ENCODE peak calls at places on chromosomes 5 and 9, in eight cellular contexts. X is GM20000; M is posterior cingulate gyrus; R is stimulated activated CD8-positive, alpha-beta memory T cell treated with anti-CD3 and anti-CD28 coated beads, Interleukin-15, amount 100 ng/mL, for 48 hours; F is C1 segment of cervical spinal cord; Z is B cell; S is HT1080; J is posterior vena cava. E is an unnamed sample.

GRCh38 chr5:10018211-10018610 is 231.5 kb downstream of the ATPSCKMT start:
- DNase-seq in X (no peak), M (no peak), R (no peak), F (no peak), Z (no peak), S (no peak), J (no peak), E (no peak)

GRCh38 chr5:164518049-164518740 is 1012.8 kb downstream of the MAT2B start:
- DNase-seq in X (no peak), M (no peak), R (no peak), F (no peak), Z (no peak), S (no peak), J (no peak), E (no peak)

GRCh38 chr9:87531370-87532295 is 34.0 kb downstream of the DAPK1 start:
- DNase-seq in X (no peak), M (no peak), R (no peak), F (no peak), Z (no peak), S (no peak), J (no peak), E (no peak)

GRCh38 chr5:74394543-74394923 is 246.0 kb downstream of the ENC1 start:
- DNase-seq in X (no peak), M (no peak), R (no peak), F (no peak), Z (no peak), S (no peak), J (no peak), E (no peak)

GRCh38 chr9:98101868-98102273 is 17.2 kb downstream of the TRIM14 start:
- DNase-seq in X (peak), M (no peak), R (peak), F (no peak), Z (peak), S (peak), J (no peak), E (no peak)

GRCh38 chr9:81716409-81716808 is 27.1 kb upstream of the TLE1 start:
- DNase-seq in X (no peak), M (no peak), R (no peak), F (no peak), Z (no peak), S (no peak), J (no peak), E (no peak)

GRCh38 chr9:23820731-23821399 is 5.2 kb downstream of the ELAVL2 start:
- DNase-seq in X (no peak), M (peak), R (no peak), F (no peak), Z (no peak), S (no peak), J (peak), E (peak)

GRCh38 chr5:168114444-168115017 is 176.9 kb upstream of the WWC1 start:
- DNase-seq in X (peak), M (no peak), R (no peak), F (no peak), Z (no peak), S (peak), J (no peak), E (peak)

GRCh38 chr5:53923969-53924876 is 363.8 kb downstream of the NDUFS4 start:
- DNase-seq in X (no peak), M (no peak), R (no peak), F (no peak), Z (no peak), S (no peak), J (no peak), E (no peak)

GRCh38 chr5:159878988-159879471 is 37.3 kb upstream of the ADRA1B start:
- DNase-seq in X (no peak), M (peak), R (no peak), F (no peak), Z (no peak), S (peak), J (peak), E (peak)

GRCh38 chr5:179834120-179834519 is 13.4 kb downstream of the SQSTM1 start:
- DNase-seq in X (no peak), M (no peak), R (no peak), F (no peak), Z (no peak), S (no peak), J (peak), E (no peak)

GRCh38 chr5:81247441-81247972 is 14.4 kb downstream of the CKMT2 start:
- DNase-seq in X (no peak), M (no peak), R (no peak), F (no peak), Z (no peak), S (peak), J (no peak), E (peak)

GRCh38 chr9:133979921-133980863 is 11.9 kb downstream of the VAV2 start:
- DNase-seq in X (no peak), M (no peak), R (no peak), F (no peak), Z (peak), S (no peak), J (peak), E (peak)

GRCh38 chr5:161851691-161852299 is 3.9 kb downstream of the GABRA1 start:
- DNase-seq in X (no peak), M (no peak), R (no peak), F (no peak), Z (no peak), S (no peak), J (no peak), E (no peak)

GRCh38 chr5:137486707-137487106 is 12.4 kb downstream of the SPOCK1 start:
- DNase-seq in X (no peak), M (no peak), R (no peak), F (no peak), Z (no peak), S (peak), J (no peak), E (peak)

GRCh38 chr5:32145378-32145777 is 28.7 kb downstream of the GOLPH3 start:
- DNase-seq in X (no peak), M (no peak), R (no peak), F (no peak), Z (no peak), S (no peak), J (no peak), E (no peak)

GRCh38 chr5:908172-908571 is 15.5 kb downstream of the TRIP13 start:
- DNase-seq in X (no peak), M (no peak), R (no peak), F (no peak), Z (no peak), S (no peak), J (no peak), E (no peak)

GRCh38 chr9:128420060-128420650 is 502 bp upstream of the CERCAM start:
- DNase-seq in X (peak), M (peak), R (peak), F (no peak), Z (peak), S (peak), J (peak), E (peak)

GRCh38 chr5:14870347-14871083 is 1.1 kb downstream of the ANKH start:
- DNase-seq in X (no peak), M (no peak), R (peak), F (no peak), Z (peak), S (peak), J (no peak), E (no peak)

GRCh38 chr5:178080618-178081410 is 32.5 kb upstream of the N4BP3 start:
- DNase-seq in X (no peak), M (no peak), R (no peak), F (no peak), Z (no peak), S (no peak), J (no peak), E (no peak)

GRCh38 chr9:128473104-128473503 is 17.3 kb downstream of the ODF2 start:
- DNase-seq in X (no peak), M (no peak), R (no peak), F (no peak), Z (no peak), S (no peak), J (no peak), E (peak)

GRCh38 chr5:125657936-125658335 is 765.3 kb upstream of the GRAMD2B start:
- DNase-seq in X (no peak), M (no peak), R (no peak), F (no peak), Z (no peak), S (no peak), J (no peak), E (no peak)

GRCh38 chr9:129291041-129291501 is 113.0 kb upstream of the IER5L start:
- DNase-seq in X (no peak), M (no peak), R (no peak), F (no peak), Z (no peak), S (no peak), J (peak), E (no peak)

GRCh38 chr5:44242791-44243190 is 146.4 kb downstream of the FGF10 start:
- DNase-seq in X (no peak), M (no peak), R (no peak), F (no peak), Z (no peak), S (no peak), J (no peak), E (no peak)

GRCh38 chr9:673966-674526 is 167.5 kb upstream of the DMRT1 start:
- DNase-seq in X (no peak), M (no peak), R (no peak), F (no peak), Z (no peak), S (no peak), J (no peak), E (no peak)

GRCh38 chr9:76987594-76988200 is 31.8 kb upstream of the FOXB2 start:
- DNase-seq in X (peak), M (no peak), R (no peak), F (no peak), Z (no peak), S (peak), J (no peak), E (peak)

E was measured in LHCN-M2.